ENCODE peak calls at places on chromosomes 2 and 18, in six cellular contexts. S is epithelial cell of esophagus; Z is NCI-H510A treated with DMSO at 0.1 percent for 48 hours; J is natural killer cell; I is activated naive CD8-positive, alpha-beta T cell treated with anti-CD3 and anti-CD28 coated beads for 36 hours; U is stimulated activated CD8-positive, alpha-beta memory T cell treated with anti-CD3 and anti-CD28 coated beads, Interleukin-15, amount 100 ng/mL, for 48 hours. F is an unnamed sample.

GRCh38 chr2:65059071-65059470 is 2.9 kb downstream of the CEP68 start:
- DNase-seq in S (no peak), Z (no peak), J (no peak), I (no peak), U (no peak), F (no peak)

GRCh38 chr2:239892480-239893235 is 132.5 kb downstream of the NDUFA10 start:
- DNase-seq in S (no peak), Z (no peak), J (no peak), I (no peak), U (no peak), F (no peak)

GRCh38 chr2:40466926-40467325 is 15.0 kb upstream of the SLC8A1 start:
- DNase-seq in S (no peak), Z (no peak), J (no peak), I (no peak), U (no peak), F (no peak)

GRCh38 chr18:24764766-24765165 is 304.3 kb downstream of the HRH4 start:
- DNase-seq in S (no peak), Z (no peak), J (no peak), I (no peak), U (no peak), F (no peak)

GRCh38 chr2:138602166-138602460 is 100.5 kb downstream of the SPOPL start:
- DNase-seq in S (no peak), Z (peak), J (no peak), I (no peak), U (no peak), F (no peak)

GRCh38 chr2:237912271-237913192 is 53.1 kb downstream of the RAMP1 start:
- DNase-seq in S (no peak), Z (no peak), J (no peak), I (no peak), U (no peak), F (no peak)

GRCh38 chr2:65161551-65162100 is 31.7 kb upstream of the RAB1A start:
- DNase-seq in S (no peak), Z (no peak), J (no peak), I (no peak), U (no peak), F (no peak)

GRCh38 chr2:26487192-26487591 is 9.3 kb upstream of the OTOF start:
- DNase-seq in S (no peak), Z (no peak), J (no peak), I (no peak), U (no peak), F (no peak)

GRCh38 chr18:44765451-44765850 is 84.8 kb downstream of the SETBP1 start:
- DNase-seq in S (no peak), Z (no peak), J (no peak), I (no peak), U (no peak), F (no peak)

GRCh38 chr2:3256655-3257054 is 121.0 kb downstream of the EIPR1 start:
- DNase-seq in S (no peak), Z (no peak), J (no peak), I (no peak), U (no peak), F (no peak)

GRCh38 chr18:48803518-48803917 is 147.2 kb downstream of the SMAD7 start:
- DNase-seq in S (no peak), Z (no peak), J (no peak), I (no peak), U (no peak), F (no peak)

GRCh38 chr2:20061476-20061875 is 10.0 kb upstream of the LAPTM4A start:
- DNase-seq in S (no peak), Z (no peak), J (no peak), I (no peak), U (no peak), F (no peak)

GRCh38 chr18:73950116-73950705 is 197.4 kb downstream of the FBXO15 start:
- DNase-seq in S (no peak), Z (no peak), J (no peak), I (no peak), U (no peak), F (no peak)

F was measured in stimulated activated naive CD8-positive, alpha-beta T cell treated with anti-CD3 and anti-CD28 coated beads, Interleukin-15, amount 100 ng/mL, for 72 hours.